ENCODE peak calls at places on chromosomes 13 and 19, in six cellular contexts. Q is Panc1, V is HCT116, K is GM23338, U is HepG2, T is K562. Y is an unnamed sample.

GRCh38 chr13:19154843-19155242 is 26.8 kb downstream of the TUBA3C start:
- ATAC-seq in Q (no peak), V (no peak), K (no peak), U (no peak), T (no peak), Y (no peak)

GRCh38 chr13:113741101-113741731 is 17.8 kb upstream of the TMEM255B start:
- ATAC-seq in Q (no peak), V (no peak), K (peak), U (no peak), T (no peak), Y (no peak)

GRCh38 chr13:103291693-103292572 is 225.7 kb upstream of the SLC10A2 start:
- ATAC-seq in Q (no peak), V (no peak), K (peak), U (no peak), T (no peak), Y (no peak)

GRCh38 chr19:39987167-39987566 is 9.7 kb upstream of the ZNF546 start:
- ATAC-seq in Q (no peak), V (no peak), K (no peak), U (no peak), T (no peak), Y (no peak)

GRCh38 chr13:48175200-48175599 is 57.8 kb upstream of the ITM2B start:
- ATAC-seq in Q (no peak), V (no peak), K (no peak), U (no peak), T (no peak), Y (no peak)

GRCh38 chr13:68304287-68304893 is 1074.3 kb upstream of the PCDH9 start:
- ATAC-seq in Q (no peak), V (no peak), K (no peak), U (peak), T (no peak), Y (no peak)

GRCh38 chr13:30963794-30964193 is 31.3 kb downstream of the TEX26 start:
- ATAC-seq in Q (no peak), V (peak), K (no peak), U (no peak), T (no peak), Y (no peak)

GRCh38 chr19:35549879-35550523 is 4.6 kb downstream of the TMEM147 start:
- ATAC-seq in Q (no peak), V (no peak), K (no peak), U (no peak), T (no peak), Y (no peak)

GRCh38 chr13:77696863-77697207 is 652 bp upstream of the SLAIN1 start:
- ATAC-seq in Q (no peak), V (no peak), K (no peak), U (no peak), T (no peak), Y (peak)

GRCh38 chr13:32041429-32041828 is 9.9 kb downstream of the FRY start:
- ATAC-seq in Q (no peak), V (no peak), K (no peak), U (no peak), T (no peak), Y (no peak)

GRCh38 chr13:38657191-38657590 is 29.7 kb upstream of the FREM2 start:
- ATAC-seq in Q (no peak), V (no peak), K (no peak), U (no peak), T (no peak), Y (no peak)

GRCh38 chr19:32264568-32264967 is 80.8 kb upstream of the ZNF507 start:
- ATAC-seq in Q (no peak), V (no peak), K (peak), U (no peak), T (peak), Y (no peak)

GRCh38 chr13:51727634-51728274 is 76.2 kb downstream of the DHRS12 start:
- ATAC-seq in Q (no peak), V (no peak), K (no peak), U (no peak), T (no peak), Y (no peak)

GRCh38 chr13:27245610-27246009 is 5.7 kb upstream of the RPL21 start:
- ATAC-seq in Q (no peak), V (no peak), K (peak), U (no peak), T (no peak), Y (no peak)

GRCh38 chr13:40087021-40088002 is 431.9 kb downstream of the COG6 start:
- ATAC-seq in Q (no peak), V (no peak), K (peak), U (peak), T (no peak), Y (no peak)

GRCh38 chr19:28128341-28128740 is 1084.6 kb downstream of the UQCRFS1 start:
- ATAC-seq in Q (no peak), V (no peak), K (no peak), U (no peak), T (no peak), Y (no peak)

GRCh38 chr19:10510301-10510802 is 6.9 kb downstream of the S1PR5 start:
- ATAC-seq in Q (peak), V (peak), K (peak), U (peak), T (peak), Y (no peak)

GRCh38 chr13:29737061-29737460 is 113.4 kb downstream of the UBL3 start:
- ATAC-seq in Q (no peak), V (no peak), K (no peak), U (no peak), T (no peak), Y (no peak)

GRCh38 chr13:47299316-47299715 is 402.5 kb upstream of the HTR2A start:
- ATAC-seq in Q (no peak), V (no peak), K (no peak), U (no peak), T (no peak), Y (no peak)

GRCh38 chr13:43089912-43090498 is 66.6 kb downstream of the DNAJC15 start:
- ATAC-seq in Q (no peak), V (no peak), K (no peak), U (no peak), T (no peak), Y (no peak)

GRCh38 chr13:93794197-93794885 is 567.7 kb downstream of the GPC6 start:
- ATAC-seq in Q (no peak), V (no peak), K (no peak), U (no peak), T (no peak), Y (no peak)

GRCh38 chr19:56146904-56147303 is 5.8 kb downstream of the ZNF444 start:
- ATAC-seq in Q (no peak), V (no peak), K (no peak), U (no peak), T (no peak), Y (no peak)

GRCh38 chr13:42753697-42754096 is 27.7 kb upstream of the FAM216B start:
- ATAC-seq in Q (no peak), V (no peak), K (no peak), U (no peak), T (no peak), Y (no peak)

DNA sequence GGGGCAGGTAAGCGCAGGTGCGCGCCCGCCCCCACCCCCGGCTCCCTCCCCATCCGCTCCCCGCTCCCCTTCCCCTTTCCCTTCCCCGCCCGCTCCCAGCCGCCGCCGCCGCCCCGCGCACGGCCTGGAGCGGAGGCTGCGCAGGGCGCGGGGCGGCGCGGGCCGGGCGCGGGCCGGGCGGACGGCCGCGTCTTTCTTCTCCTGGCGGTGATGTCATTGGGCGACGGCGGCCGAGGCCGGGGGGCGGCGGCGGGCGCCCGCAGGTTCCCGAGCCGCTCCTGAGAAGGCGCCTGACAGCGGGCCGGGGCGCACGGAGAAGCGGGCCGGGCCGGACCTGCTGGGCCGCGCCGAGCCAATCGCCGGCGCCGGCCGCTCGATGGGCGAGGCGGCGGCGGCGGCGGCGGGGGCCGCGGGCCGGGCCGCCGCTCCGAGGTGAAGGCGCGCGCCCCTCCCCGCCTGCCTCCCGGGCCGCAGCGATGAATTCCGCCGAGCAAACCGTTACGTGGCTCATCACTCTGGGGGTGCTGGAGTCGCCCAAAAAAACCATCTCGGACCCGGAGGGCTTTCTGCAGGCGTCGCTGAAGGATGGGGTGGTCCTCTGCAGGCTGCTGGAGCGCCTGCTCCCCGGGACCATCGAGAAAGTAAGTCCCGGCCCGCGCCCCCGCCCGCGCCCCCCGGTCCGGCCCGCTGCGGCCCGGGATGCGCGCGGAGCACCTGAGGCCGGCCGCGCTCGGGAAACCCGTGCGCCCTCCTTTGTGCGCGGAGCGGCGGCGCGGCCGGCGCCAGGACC is at the start of gene ARHGEF7:
- ATAC-seq in Q (peak), V (no peak), K (peak), U (peak), T (peak), Y (peak)
- H3K27ac ChIP-seq in Q (no peak), V (no peak), K (no peak), U (no peak), T (no peak), Y (no peak)

DNA sequence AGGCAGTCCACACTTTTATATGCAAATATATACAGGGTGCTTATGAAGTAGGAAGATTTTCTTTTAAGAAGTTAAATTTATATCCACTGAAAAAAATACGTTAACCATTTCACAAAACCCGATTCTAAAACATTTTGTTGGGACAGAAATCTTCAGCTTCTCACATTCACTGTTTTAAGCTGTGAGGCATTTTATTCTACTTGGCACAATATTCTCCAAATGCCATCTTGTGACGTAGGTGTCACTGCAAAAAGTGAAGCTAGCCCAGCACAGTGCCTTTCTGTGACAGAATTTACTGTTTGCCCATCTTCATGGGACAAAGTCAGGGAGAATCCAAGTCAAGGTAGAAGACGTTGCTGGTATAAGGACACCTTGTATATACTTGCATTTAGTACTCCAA is 94.5 kb upstream of the SLC15A1 start:
- ATAC-seq in Q (no peak), V (no peak), K (no peak), U (no peak), T (no peak), Y (no peak)
- TF ChIP-seq CTCF in Q (no peak), V (no peak), K (no peak), U (no peak), T (no peak), Y (no peak)

DNA sequence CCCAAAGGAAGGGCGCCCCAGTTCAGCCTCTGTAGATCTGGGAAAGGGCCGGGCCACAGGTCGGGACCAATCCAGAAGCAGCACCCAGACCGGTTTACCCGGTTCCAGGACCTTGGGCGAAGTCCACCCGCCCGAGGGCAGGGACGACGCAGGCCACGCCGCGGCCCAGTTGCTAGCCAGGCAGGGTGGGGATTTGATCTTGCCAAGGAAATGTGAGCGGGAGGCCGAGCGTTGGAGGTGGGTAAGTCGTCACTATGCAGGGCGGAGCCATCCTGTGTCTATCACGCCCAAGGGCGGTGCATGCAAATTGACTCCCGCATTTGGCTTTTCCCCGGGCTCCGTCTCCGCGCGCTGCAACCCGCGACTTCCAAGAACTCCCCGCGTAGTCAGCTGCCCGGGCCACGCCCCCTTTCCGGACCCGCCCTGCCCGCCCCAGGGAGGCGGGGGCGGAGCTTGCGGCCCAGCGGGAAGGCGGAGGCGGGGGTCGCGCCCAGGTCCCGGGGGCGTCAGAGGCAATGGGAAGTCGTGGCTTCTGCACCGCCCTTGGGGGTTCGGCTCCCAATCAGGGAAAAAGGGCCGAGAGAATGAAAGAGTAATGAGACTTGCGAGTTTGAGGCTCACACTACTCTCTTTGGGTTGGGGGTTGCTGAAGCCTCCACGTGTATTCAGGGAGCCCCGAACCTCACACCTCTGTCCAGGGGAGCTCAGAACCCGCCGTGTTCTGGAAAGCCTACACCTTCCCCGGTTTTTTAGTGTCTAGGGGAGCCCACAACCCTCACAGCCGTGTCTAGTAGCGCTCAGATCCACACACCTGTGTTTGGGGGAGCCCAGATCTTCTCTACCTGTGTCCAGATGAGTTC is 12.8 kb downstream of the IER2 start:
- ATAC-seq in Q (peak), V (peak), K (peak), U (peak), T (peak), Y (peak)
- TF ChIP-seq POLR2AphosphoS5 in Q (peak), V (peak), K (peak), U (peak), T (peak), Y (peak)

GRCh38 chr19:43332058-43332922 is 21.2 kb upstream of the CD177 start:
- ATAC-seq in Q (no peak), V (no peak), K (peak), U (no peak), T (peak), Y (no peak)
- H3K27ac ChIP-seq in Q (no peak), V (peak), K (peak), U (no peak), T (no peak), Y (no peak)

DNA sequence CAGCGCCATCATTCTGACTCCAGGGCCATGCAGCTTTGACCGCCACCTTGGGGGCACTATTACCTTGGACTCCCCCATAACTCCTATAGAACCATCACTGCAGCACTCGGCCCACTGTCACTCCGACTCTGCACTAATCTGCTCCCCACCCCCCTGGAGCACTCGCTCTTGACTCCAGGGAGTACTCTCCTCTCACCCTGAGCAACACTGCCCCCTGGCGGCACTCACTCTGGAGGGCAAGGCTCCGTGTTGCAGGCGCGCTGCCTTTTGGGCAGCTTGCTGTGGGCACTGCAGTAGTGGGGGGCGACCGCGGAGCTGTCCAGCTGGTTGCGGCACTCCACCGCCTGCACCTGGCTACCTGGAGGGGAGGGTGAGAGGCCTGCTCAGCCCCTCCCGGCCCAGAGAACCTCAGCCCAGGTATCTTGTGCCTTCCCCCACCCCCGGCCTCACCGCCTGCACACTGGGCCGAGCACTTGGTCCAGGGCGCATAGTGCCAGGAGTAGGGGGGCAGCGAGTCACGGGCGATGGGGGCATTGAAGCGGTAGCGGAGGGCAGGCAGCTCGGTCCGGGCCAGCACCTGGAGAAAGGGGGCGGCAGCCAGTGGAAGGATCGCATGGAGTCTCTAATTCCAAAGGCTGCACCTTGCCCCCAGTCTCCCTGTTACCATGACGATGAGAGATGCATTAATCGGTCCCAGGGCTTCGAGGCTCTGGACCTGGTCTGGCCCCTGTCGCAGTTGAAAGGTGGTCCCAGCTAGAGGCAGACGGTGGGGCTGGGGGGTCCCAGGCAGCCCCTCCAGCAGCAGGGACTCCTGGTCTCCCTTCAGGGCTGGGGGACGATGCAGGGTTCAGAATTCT is 8.9 kb upstream of the MYO1F start:
- ATAC-seq in Q (peak), V (peak), K (peak), U (peak), T (peak), Y (no peak)
- TF ChIP-seq CTCF in Q (peak), V (peak), K (peak), U (peak), T (peak), Y (peak)

GRCh38 chr13:33794576-33794975 is 23.4 kb upstream of the RFC3 start:
- ATAC-seq in Q (no peak), V (no peak), K (no peak), U (no peak), T (no peak), Y (no peak)

GRCh38 chr13:33799950-33800592 is 17.9 kb upstream of the RFC3 start:
- ATAC-seq in Q (no peak), V (peak), K (peak), U (peak), T (peak), Y (no peak)

GRCh38 chr13:33796095-33796494 is 21.9 kb upstream of the RFC3 start:
- ATAC-seq in Q (no peak), V (no peak), K (no peak), U (no peak), T (no peak), Y (no peak)

GRCh38 chr13:33798023-33798422 is 19.9 kb upstream of the RFC3 start:
- ATAC-seq in Q (no peak), V (no peak), K (no peak), U (no peak), T (no peak), Y (no peak)

DNA sequence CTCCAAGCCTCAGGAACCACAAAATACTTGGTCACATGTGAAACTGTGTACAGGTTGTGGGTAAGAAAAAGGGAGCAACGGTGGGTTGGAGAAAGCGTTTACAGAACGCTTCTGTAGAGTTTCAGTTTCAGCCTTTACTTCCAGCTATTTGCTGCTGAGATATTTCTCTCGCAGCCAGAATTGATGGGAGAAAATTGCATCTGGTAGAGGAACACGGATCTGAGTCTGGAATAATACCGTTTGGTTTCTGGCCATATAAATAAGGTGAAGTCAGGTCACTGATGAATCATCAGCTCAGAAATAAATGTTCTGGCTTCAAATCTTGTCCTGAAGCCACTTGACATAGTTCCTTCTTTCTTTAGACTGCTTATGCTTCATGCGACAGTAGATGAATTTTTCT is 20.3 kb upstream of the RFC3 start:
- ATAC-seq in Q (no peak), V (no peak), K (no peak), U (no peak), T (no peak), Y (peak)
- TF ChIP-seq POLR2AphosphoS5 in Q (no peak), V (no peak), K (no peak), U (no peak), T (no peak), Y (peak)

DNA sequence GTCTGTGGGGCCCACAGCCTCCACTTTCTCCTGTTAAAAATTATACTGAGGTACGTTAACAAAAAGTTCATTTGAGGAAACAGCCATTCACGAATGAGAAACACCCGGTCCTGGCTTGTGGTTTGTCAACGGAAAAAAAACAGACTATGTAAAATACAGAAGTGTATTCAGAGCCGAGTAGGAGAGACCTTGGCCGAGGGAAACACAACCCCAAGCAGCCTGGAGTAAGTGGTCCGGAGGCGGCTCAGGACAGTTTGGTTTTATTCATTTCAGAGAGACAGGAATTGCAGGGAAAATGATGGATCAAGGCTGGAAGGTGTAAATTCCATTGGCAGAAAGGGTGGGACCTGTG is 714 bp downstream of the ZNF439 start:
- ATAC-seq in Q (no peak), V (no peak), K (no peak), U (no peak), T (no peak), Y (no peak)
- H3K27ac ChIP-seq in Q (peak), V (no peak), K (no peak), U (no peak), T (no peak), Y (peak)

GRCh38 chr13:74338341-74338740 is 204.1 kb upstream of the KLF12 start:
- ATAC-seq in Q (no peak), V (no peak), K (no peak), U (no peak), T (no peak), Y (no peak)

GRCh38 chr13:74329978-74330377 is 195.8 kb upstream of the KLF12 start:
- ATAC-seq in Q (no peak), V (no peak), K (no peak), U (no peak), T (no peak), Y (no peak)

DNA sequence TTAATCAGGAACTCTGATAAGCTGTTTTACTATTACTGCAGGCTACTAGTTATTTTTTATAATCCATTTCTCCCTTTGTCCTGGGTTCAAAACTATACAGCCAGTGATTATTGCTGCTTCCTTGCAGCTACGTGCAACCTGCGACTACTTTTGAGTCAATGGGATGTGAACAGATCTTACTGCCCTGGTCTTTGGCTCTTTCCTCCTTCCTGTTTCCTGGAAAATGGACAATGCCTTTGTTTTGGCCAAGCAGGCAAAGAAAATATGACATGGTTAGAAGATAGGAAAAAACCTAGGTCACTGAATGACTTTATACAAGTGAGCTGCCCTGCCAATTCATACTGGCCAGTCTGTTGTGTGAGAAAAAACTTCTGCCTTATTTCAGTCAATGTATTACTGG is 201.2 kb upstream of the KLF12 start:
- ATAC-seq in Q (no peak), V (no peak), K (no peak), U (no peak), T (no peak), Y (no peak)
- TF ChIP-seq CTCF in Q (no peak), V (no peak), K (no peak), U (no peak), T (no peak), Y (no peak)

GRCh38 chr19:49823472-49823871 is 5.4 kb downstream of the MED25 start:
- ATAC-seq in Q (no peak), V (no peak), K (no peak), U (no peak), T (no peak), Y (no peak)
- TF ChIP-seq POLR2AphosphoS5 in Q (no peak), V (no peak), K (no peak), U (no peak), T (no peak), Y (no peak)